ENCODE peak calls at places on chromosomes 7 and 10, in four cellular contexts. M is AG04449; X is sciatic nerve; E is stimulated activated effector memory CD8-positive, alpha-beta T cell treated with anti-CD3 and anti-CD28 coated beads, Interleukin-12 subunit alpha, Interleukin-12 subunit beta, amount 100 ng/mL, for 72 hours. H is an unnamed sample.

GRCh38 chr10:95305606-95306385 is 15.0 kb upstream of the PDLIM1 start:
- DNase-seq in M (no peak), X (no peak), E (no peak), H (no peak)

GRCh38 chr10:124742418-124743187 is 1.6 kb downstream of the FAM53B start:
- DNase-seq in M (no peak), X (no peak), E (no peak), H (no peak)

GRCh38 chr7:116045532-116045931 is 15.0 kb upstream of the TFEC start:
- DNase-seq in M (no peak), X (no peak), E (no peak), H (no peak)

GRCh38 chr7:120089968-120090367 is 183.0 kb upstream of the KCND2 start:
- DNase-seq in M (no peak), X (no peak), E (no peak), H (no peak)

GRCh38 chr7:107560898-107561516 is 2.7 kb downstream of the COG5 start:
- DNase-seq in M (no peak), X (no peak), E (no peak), H (peak; percentile 26)

GRCh38 chr10:8392216-8392615 is 337.7 kb downstream of the GATA3 start:
- DNase-seq in M (no peak), X (no peak), E (no peak), H (no peak)

GRCh38 chr7:92717982-92718716 is 118.2 kb downstream of the CDK6 start:
- DNase-seq in M (no peak), X (peak; percentile 68), E (peak; percentile 66), H (peak; percentile 6)

GRCh38 chr10:121900443-121901174 is 27.2 kb downstream of the ATE1 start:
- DNase-seq in M (peak; percentile 19), X (no peak), E (no peak), H (no peak)

GRCh38 chr7:124764847-124765400 is 668 bp downstream of the GPR37 start:
- DNase-seq in M (no peak), X (no peak), E (no peak), H (no peak)

GRCh38 chr10:30534465-30535144 is 94.9 kb downstream of the LYZL2 start:
- DNase-seq in M (no peak), X (peak; percentile 82), E (peak; percentile 84), H (peak; percentile 47)

GRCh38 chr10:72764151-72764550 is 72.2 kb downstream of the MCU start:
- DNase-seq in M (peak; percentile 91), X (no peak), E (no peak), H (no peak)

GRCh38 chr10:118920206-118920605 is 109.3 kb upstream of the NANOS1 start:
- DNase-seq in M (no peak), X (no peak), E (peak; percentile 23), H (no peak)

GRCh38 chr7:116401711-116402110 is 97.8 kb upstream of the CAV2 start:
- DNase-seq in M (no peak), X (no peak), E (no peak), H (no peak)

GRCh38 chr10:6071181-6072175 is 9.3 kb upstream of the IL2RA start:
- DNase-seq in M (no peak), X (no peak), E (peak; percentile 52), H (no peak)

GRCh38 chr7:137975768-137976167 is 26.1 kb downstream of the CREB3L2 start:
- DNase-seq in M (no peak), X (no peak), E (no peak), H (no peak)

GRCh38 chr7:102012941-102013461 is 195.6 kb downstream of the CUX1 start:
- DNase-seq in M (peak; percentile 16), X (no peak), E (no peak), H (no peak)

GRCh38 chr10:132913559-132914115 is 28.7 kb downstream of the CFAP46 start:
- DNase-seq in M (no peak), X (peak; percentile 47), E (no peak), H (no peak)

GRCh38 chr10:1657500-1657899 is 79.8 kb downstream of the ADARB2 start:
- DNase-seq in M (no peak), X (no peak), E (no peak), H (no peak)

GRCh38 chr7:94451276-94451675 is 56.6 kb downstream of the COL1A2 start:
- DNase-seq in M (no peak), X (no peak), E (no peak), H (no peak)

GRCh38 chr10:96968682-96969423 is 136.8 kb downstream of the LCOR start:
- DNase-seq in M (no peak), X (no peak), E (no peak), H (no peak)

GRCh38 chr10:79027147-79028055 is 41.4 kb upstream of the ZMIZ1 start:
- DNase-seq in M (no peak), X (peak; percentile 50), E (peak; percentile 66), H (no peak)

GRCh38 chr7:158572000-158572828 is 15.4 kb downstream of the PTPRN2 start:
- DNase-seq in M (no peak), X (no peak), E (no peak), H (no peak)

H was measured in T-helper 1 cell.